ENCODE peak calls at places on chromosome 1, in four cellular contexts. O is cardiac fibroblast, H is endodermal cell, E is brain microvascular endothelial cell. L is an unnamed sample.

GRCh38 chr1:32142446-32143301 is 34.8 kb downstream of the KPNA6 start:
- DNase-seq in E (peak), H (no peak), O (peak), L (peak)

GRCh38 chr1:201229771-201230635 is 39.4 kb downstream of the IGFN1 start:
- DNase-seq in E (peak), H (peak), O (peak), L (peak)

GRCh38 chr1:202158810-202159533 is 1.4 kb downstream of the PTPN7 start:
- DNase-seq in E (no peak), O (no peak), H (no peak), L (no peak)

GRCh38 chr1:23168079-23168461 is 586 bp downstream of the LUZP1 start:
- DNase-seq in E (no peak), H (no peak), O (peak), L (no peak)

GRCh38 chr1:204216880-204217647 is 3.3 kb upstream of the GOLT1A start:
- DNase-seq in O (no peak), E (no peak), H (no peak), L (no peak)

GRCh38 chr1:99994496-99994895 is 24.7 kb downstream of the SLC35A3 start:
- DNase-seq in H (no peak), O (peak), E (no peak), L (no peak)

GRCh38 chr1:16145030-16145987 is 10.6 kb downstream of the EPHA2 start:
- DNase-seq in H (peak), E (peak), O (peak), L (peak)

GRCh38 chr1:27438621-27439061 is 46.2 kb downstream of the GPR3 start:
- DNase-seq in O (no peak), H (no peak), E (no peak), L (peak)

GRCh38 chr1:201112173-201112731 is at the start of gene CACNA1S:
- DNase-seq in O (no peak), E (no peak), H (no peak), L (no peak)

GRCh38 chr1:230284891-230285290 is 141.2 kb downstream of the PGBD5 start:
- DNase-seq in H (no peak), E (no peak), O (no peak), L (no peak)

GRCh38 chr1:155983191-155984023 is 5.1 kb upstream of the ARHGEF2 start:
- DNase-seq in O (peak), E (peak), H (peak), L (peak)

GRCh38 chr1:10553124-10553523 is 78.4 kb downstream of the PEX14 start:
- DNase-seq in E (no peak), H (no peak), O (no peak), L (no peak)

GRCh38 chr1:55337801-55338447 is 122.8 kb upstream of the USP24 start:
- DNase-seq in O (peak), H (peak), E (peak), L (peak)

GRCh38 chr1:53470155-53470554 is 11.0 kb downstream of the DMRTB1 start:
- DNase-seq in O (peak), H (peak), E (peak), L (no peak)

GRCh38 chr1:57983441-57983840 is 559.6 kb upstream of the DAB1 start:
- DNase-seq in E (no peak), O (no peak), H (no peak), L (no peak)

GRCh38 chr1:154497026-154497806 is 4.8 kb upstream of the TDRD10 start:
- DNase-seq in O (no peak), E (no peak), H (peak), L (no peak)

GRCh38 chr1:3895279-3895950 is 4.7 kb downstream of the C1orf174 start:
- DNase-seq in O (no peak), H (no peak), E (no peak), L (peak)

GRCh38 chr1:234779160-234779538 is 169.2 kb upstream of the IRF2BP2 start:
- DNase-seq in O (no peak), H (peak), E (no peak), L (no peak)

GRCh38 chr1:181179980-181180964 is 91.8 kb downstream of the IER5 start:
- DNase-seq in O (peak), H (peak), E (peak), L (peak)

GRCh38 chr1:206579747-206580437 is 32.4 kb downstream of the EIF2D start:
- DNase-seq in E (no peak), H (no peak), O (peak), L (peak)

GRCh38 chr1:27863552-27863943 is 8.8 kb upstream of the THEMIS2 start:
- DNase-seq in H (no peak), E (no peak), O (no peak), L (no peak)

GRCh38 chr1:217896490-217896889 is 265.3 kb downstream of the SPATA17 start:
- DNase-seq in O (peak), H (no peak), E (no peak), L (no peak)

GRCh38 chr1:26936823-26937222 is 15.3 kb downstream of the NUDC start:
- DNase-seq in E (no peak), H (no peak), O (no peak), L (no peak)

DNA sequence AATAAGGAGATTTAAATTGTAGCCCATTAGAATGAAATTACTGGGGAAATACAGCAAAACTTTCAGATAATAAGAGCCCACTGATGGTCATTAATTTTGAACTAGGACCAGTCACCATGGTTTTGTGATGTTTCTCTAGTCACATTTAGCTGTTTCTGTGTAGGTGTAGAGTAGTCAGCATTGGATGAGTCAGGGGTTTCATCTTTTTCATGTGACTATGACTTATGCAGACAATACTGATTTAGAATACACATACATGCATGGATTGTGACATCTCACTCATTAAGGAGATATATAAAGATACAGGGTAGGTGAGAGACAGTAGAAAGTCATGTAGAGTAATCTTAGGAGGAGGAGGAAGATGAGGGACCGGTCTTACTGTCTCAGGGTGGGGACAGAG is 1192.7 kb downstream of the KCNT2 start:
- DNase-seq in E (no peak), H (no peak), O (no peak), L (no peak)
- TF ChIP-seq CTCF in E (no peak), H (no peak), O (no peak), L (no peak)

GRCh38 chr1:85494074-85494956 is 29.4 kb upstream of the DDAH1 start:
- DNase-seq in E (no peak), H (peak), O (no peak), L (no peak)
- TF ChIP-seq CTCF in E (no peak), H (no peak), O (no peak), L (no peak)

GRCh38 chr1:115642168-115643072 is 650 bp downstream of the VANGL1 start:
- DNase-seq in H (peak), O (peak), E (peak), L (peak)
- TF ChIP-seq CTCF in H (peak), O (no peak), E (peak), L (peak)

DNA sequence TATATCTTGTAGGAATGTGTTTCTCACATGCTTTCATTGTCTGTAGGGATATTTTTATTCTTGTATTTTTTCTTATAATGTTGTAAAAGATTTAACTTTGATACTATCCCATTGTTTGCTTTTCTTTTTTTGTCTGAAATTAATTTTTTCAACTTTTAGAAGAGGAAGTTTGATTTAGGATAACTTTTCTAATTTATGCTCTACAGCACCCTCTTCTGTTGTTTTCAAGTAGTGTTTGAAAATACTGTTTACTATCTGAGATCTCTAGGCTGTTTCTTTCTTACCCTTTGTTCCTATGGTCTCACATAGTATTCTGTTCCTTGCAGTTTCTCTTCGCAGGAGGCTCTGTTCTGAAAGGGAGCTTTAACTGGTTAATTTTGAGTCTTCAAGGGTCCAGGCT is 21.9 kb downstream of the ABCD3 start:
- DNase-seq in E (no peak), O (no peak), H (no peak), L (no peak)
- TF ChIP-seq CTCF in E (no peak), O (no peak), H (peak), L (peak)

GRCh38 chr1:220514256-220514655 is 13.7 kb upstream of the MARK1 start:
- DNase-seq in H (no peak), O (no peak), E (no peak), L (no peak)

GRCh38 chr1:220513834-220514233 is 14.1 kb upstream of the MARK1 start:
- DNase-seq in H (no peak), E (no peak), O (no peak), L (no peak)

GRCh38 chr1:220516014-220516721 is 11.8 kb upstream of the MARK1 start:
- DNase-seq in O (no peak), H (no peak), E (no peak), L (no peak)

GRCh38 chr1:220511183-220511582 is 16.8 kb upstream of the MARK1 start:
- DNase-seq in H (no peak), O (no peak), E (no peak), L (no peak)

GRCh38 chr1:220511785-220512184 is 16.2 kb upstream of the MARK1 start:
- DNase-seq in H (peak), E (no peak), O (no peak), L (no peak)
- TF ChIP-seq CTCF in H (peak), E (peak), O (no peak), L (no peak)